ENCODE peak calls at places on chromosomes 3 and 15, in eight cellular contexts. One of them, this sample, is unnamed.

GRCh38 chr15:36905908-36906307 is 194.4 kb downstream of the MEIS2 start:
- DNase-seq in cardiac septum: no peak
- DNase-seq in central memory CD4-positive, alpha-beta T cell: no peak
- DNase-seq in stimulated activated naive CD4-positive, alpha-beta T cell treated with Interleukin-2 at 50 U/mL for 16 hours: no peak
- DNase-seq in epithelial cell of esophagus: peak
- DNase-seq in frontal cortex: no peak
- DNase-seq in PC-3: no peak
- DNase-seq in HL-60: no peak
- DNase-seq in this sample: no peak

GRCh38 chr3:127691974-127692373 is 19.2 kb downstream of the ABTB1 start:
- DNase-seq in epithelial cell of esophagus: no peak
- DNase-seq in stimulated activated naive CD4-positive, alpha-beta T cell treated with Interleukin-2 at 50 U/mL for 16 hours: no peak
- DNase-seq in frontal cortex: no peak
- DNase-seq in HL-60: no peak
- DNase-seq in central memory CD4-positive, alpha-beta T cell: no peak
- DNase-seq in PC-3: no peak
- DNase-seq in cardiac septum: peak
- DNase-seq in this sample: no peak

GRCh38 chr3:138043266-138044029 is 33.5 kb downstream of the CLDN18 start:
- DNase-seq in frontal cortex: no peak
- DNase-seq in stimulated activated naive CD4-positive, alpha-beta T cell treated with Interleukin-2 at 50 U/mL for 16 hours: no peak
- DNase-seq in epithelial cell of esophagus: peak
- DNase-seq in cardiac septum: no peak
- DNase-seq in HL-60: no peak
- DNase-seq in PC-3: peak
- DNase-seq in central memory CD4-positive, alpha-beta T cell: no peak
- DNase-seq in this sample: no peak

GRCh38 chr3:102159810-102160451 is 274.9 kb upstream of the ZPLD1 start:
- DNase-seq in central memory CD4-positive, alpha-beta T cell: no peak
- DNase-seq in PC-3: no peak
- DNase-seq in stimulated activated naive CD4-positive, alpha-beta T cell treated with Interleukin-2 at 50 U/mL for 16 hours: no peak
- DNase-seq in HL-60: no peak
- DNase-seq in frontal cortex: no peak
- DNase-seq in epithelial cell of esophagus: no peak
- DNase-seq in cardiac septum: no peak
- DNase-seq in this sample: peak

GRCh38 chr3:178498866-178499265 is 37.4 kb upstream of the KCNMB2 start:
- DNase-seq in cardiac septum: no peak
- DNase-seq in PC-3: no peak
- DNase-seq in HL-60: no peak
- DNase-seq in central memory CD4-positive, alpha-beta T cell: no peak
- DNase-seq in epithelial cell of esophagus: no peak
- DNase-seq in stimulated activated naive CD4-positive, alpha-beta T cell treated with Interleukin-2 at 50 U/mL for 16 hours: no peak
- DNase-seq in frontal cortex: no peak
- DNase-seq in this sample: no peak

GRCh38 chr15:77546870-77547269 is 85.8 kb downstream of the LINGO1 start:
- DNase-seq in PC-3: no peak
- DNase-seq in HL-60: no peak
- DNase-seq in frontal cortex: no peak
- DNase-seq in epithelial cell of esophagus: no peak
- DNase-seq in cardiac septum: no peak
- DNase-seq in central memory CD4-positive, alpha-beta T cell: no peak
- DNase-seq in stimulated activated naive CD4-positive, alpha-beta T cell treated with Interleukin-2 at 50 U/mL for 16 hours: no peak
- DNase-seq in this sample: no peak

GRCh38 chr3:52526151-52526561 is 7.5 kb downstream of the NT5DC2 start:
- DNase-seq in cardiac septum: peak
- DNase-seq in stimulated activated naive CD4-positive, alpha-beta T cell treated with Interleukin-2 at 50 U/mL for 16 hours: no peak
- DNase-seq in HL-60: no peak
- DNase-seq in central memory CD4-positive, alpha-beta T cell: no peak
- DNase-seq in frontal cortex: no peak
- DNase-seq in PC-3: no peak
- DNase-seq in epithelial cell of esophagus: peak
- DNase-seq in this sample: no peak

GRCh38 chr3:30169459-30169858 is 436.9 kb upstream of the TGFBR2 start:
- DNase-seq in central memory CD4-positive, alpha-beta T cell: no peak
- DNase-seq in frontal cortex: no peak
- DNase-seq in HL-60: no peak
- DNase-seq in cardiac septum: no peak
- DNase-seq in epithelial cell of esophagus: no peak
- DNase-seq in stimulated activated naive CD4-positive, alpha-beta T cell treated with Interleukin-2 at 50 U/mL for 16 hours: no peak
- DNase-seq in PC-3: no peak
- DNase-seq in this sample: no peak

GRCh38 chr15:99401971-99402732 is 150.9 kb downstream of the LRRC28 start:
- DNase-seq in central memory CD4-positive, alpha-beta T cell: no peak
- DNase-seq in HL-60: no peak
- DNase-seq in stimulated activated naive CD4-positive, alpha-beta T cell treated with Interleukin-2 at 50 U/mL for 16 hours: no peak
- DNase-seq in PC-3: no peak
- DNase-seq in frontal cortex: no peak
- DNase-seq in cardiac septum: no peak
- DNase-seq in epithelial cell of esophagus: no peak
- DNase-seq in this sample: no peak

GRCh38 chr3:135878501-135878900 is 87.0 kb upstream of the PPP2R3A start:
- DNase-seq in HL-60: no peak
- DNase-seq in stimulated activated naive CD4-positive, alpha-beta T cell treated with Interleukin-2 at 50 U/mL for 16 hours: no peak
- DNase-seq in frontal cortex: no peak
- DNase-seq in cardiac septum: no peak
- DNase-seq in epithelial cell of esophagus: peak
- DNase-seq in central memory CD4-positive, alpha-beta T cell: no peak
- DNase-seq in PC-3: peak
- DNase-seq in this sample: no peak

GRCh38 chr3:26202169-26202568 is 412.3 kb downstream of the OXSM start:
- DNase-seq in stimulated activated naive CD4-positive, alpha-beta T cell treated with Interleukin-2 at 50 U/mL for 16 hours: no peak
- DNase-seq in HL-60: no peak
- DNase-seq in PC-3: no peak
- DNase-seq in frontal cortex: no peak
- DNase-seq in central memory CD4-positive, alpha-beta T cell: no peak
- DNase-seq in cardiac septum: no peak
- DNase-seq in epithelial cell of esophagus: no peak
- DNase-seq in this sample: no peak

GRCh38 chr3:185280572-185281365 is 26.9 kb upstream of the EHHADH start:
- DNase-seq in HL-60: peak
- DNase-seq in cardiac septum: no peak
- DNase-seq in frontal cortex: no peak
- DNase-seq in central memory CD4-positive, alpha-beta T cell: no peak
- DNase-seq in PC-3: peak
- DNase-seq in epithelial cell of esophagus: peak
- DNase-seq in stimulated activated naive CD4-positive, alpha-beta T cell treated with Interleukin-2 at 50 U/mL for 16 hours: no peak
- DNase-seq in this sample: peak

GRCh38 chr3:8653800-8654408 is 9.3 kb upstream of the SSUH2 start:
- DNase-seq in epithelial cell of esophagus: no peak
- DNase-seq in cardiac septum: peak
- DNase-seq in stimulated activated naive CD4-positive, alpha-beta T cell treated with Interleukin-2 at 50 U/mL for 16 hours: no peak
- DNase-seq in HL-60: no peak
- DNase-seq in central memory CD4-positive, alpha-beta T cell: no peak
- DNase-seq in PC-3: peak
- DNase-seq in frontal cortex: no peak
- DNase-seq in this sample: no peak

GRCh38 chr3:100436951-100437350 is 35.6 kb downstream of the LNP1 start:
- DNase-seq in HL-60: no peak
- DNase-seq in PC-3: peak
- DNase-seq in central memory CD4-positive, alpha-beta T cell: no peak
- DNase-seq in epithelial cell of esophagus: no peak
- DNase-seq in stimulated activated naive CD4-positive, alpha-beta T cell treated with Interleukin-2 at 50 U/mL for 16 hours: no peak
- DNase-seq in frontal cortex: no peak
- DNase-seq in cardiac septum: no peak
- DNase-seq in this sample: no peak

GRCh38 chr3:168457973-168458539 is 362.3 kb upstream of the GOLIM4 start:
- DNase-seq in central memory CD4-positive, alpha-beta T cell: no peak
- DNase-seq in HL-60: no peak
- DNase-seq in cardiac septum: no peak
- DNase-seq in epithelial cell of esophagus: no peak
- DNase-seq in PC-3: peak
- DNase-seq in stimulated activated naive CD4-positive, alpha-beta T cell treated with Interleukin-2 at 50 U/mL for 16 hours: no peak
- DNase-seq in frontal cortex: no peak
- DNase-seq in this sample: no peak

GRCh38 chr3:24237971-24238767 is 256.5 kb downstream of the THRB start:
- DNase-seq in HL-60: peak
- DNase-seq in PC-3: peak
- DNase-seq in frontal cortex: peak
- DNase-seq in epithelial cell of esophagus: peak
- DNase-seq in cardiac septum: no peak
- DNase-seq in stimulated activated naive CD4-positive, alpha-beta T cell treated with Interleukin-2 at 50 U/mL for 16 hours: no peak
- DNase-seq in central memory CD4-positive, alpha-beta T cell: peak
- DNase-seq in this sample: peak

GRCh38 chr3:82012775-82013174 is 251.3 kb upstream of the GBE1 start:
- DNase-seq in central memory CD4-positive, alpha-beta T cell: no peak
- DNase-seq in HL-60: no peak
- DNase-seq in cardiac septum: no peak
- DNase-seq in PC-3: peak
- DNase-seq in stimulated activated naive CD4-positive, alpha-beta T cell treated with Interleukin-2 at 50 U/mL for 16 hours: no peak
- DNase-seq in epithelial cell of esophagus: peak
- DNase-seq in frontal cortex: no peak
- DNase-seq in this sample: no peak

GRCh38 chr3:88167704-88168103 is 17.9 kb downstream of the C3orf38 start:
- DNase-seq in PC-3: no peak
- DNase-seq in cardiac septum: no peak
- DNase-seq in frontal cortex: no peak
- DNase-seq in epithelial cell of esophagus: no peak
- DNase-seq in stimulated activated naive CD4-positive, alpha-beta T cell treated with Interleukin-2 at 50 U/mL for 16 hours: no peak
- DNase-seq in central memory CD4-positive, alpha-beta T cell: no peak
- DNase-seq in HL-60: no peak
- DNase-seq in this sample: no peak

GRCh38 chr3:45560270-45561020 is 34.1 kb upstream of the LIMD1 start:
- DNase-seq in cardiac septum: peak
- DNase-seq in stimulated activated naive CD4-positive, alpha-beta T cell treated with Interleukin-2 at 50 U/mL for 16 hours: no peak
- DNase-seq in central memory CD4-positive, alpha-beta T cell: no peak
- DNase-seq in frontal cortex: no peak
- DNase-seq in epithelial cell of esophagus: no peak
- DNase-seq in PC-3: no peak
- DNase-seq in HL-60: peak
- DNase-seq in this sample: no peak

GRCh38 chr3:100100454-100100853 is 13.8 kb downstream of the FILIP1L start:
- DNase-seq in cardiac septum: no peak
- DNase-seq in central memory CD4-positive, alpha-beta T cell: no peak
- DNase-seq in frontal cortex: no peak
- DNase-seq in PC-3: no peak
- DNase-seq in HL-60: no peak
- DNase-seq in epithelial cell of esophagus: no peak
- DNase-seq in stimulated activated naive CD4-positive, alpha-beta T cell treated with Interleukin-2 at 50 U/mL for 16 hours: no peak
- DNase-seq in this sample: no peak

GRCh38 chr3:189204467-189204866 is 32.7 kb downstream of the TPRG1 start:
- DNase-seq in central memory CD4-positive, alpha-beta T cell: no peak
- DNase-seq in PC-3: no peak
- DNase-seq in cardiac septum: no peak
- DNase-seq in stimulated activated naive CD4-positive, alpha-beta T cell treated with Interleukin-2 at 50 U/mL for 16 hours: no peak
- DNase-seq in frontal cortex: no peak
- DNase-seq in epithelial cell of esophagus: no peak
- DNase-seq in HL-60: no peak
- DNase-seq in this sample: no peak

GRCh38 chr15:62636823-62637320 is 405.7 kb upstream of the TPM1 start:
- DNase-seq in frontal cortex: no peak
- DNase-seq in central memory CD4-positive, alpha-beta T cell: no peak
- DNase-seq in PC-3: no peak
- DNase-seq in stimulated activated naive CD4-positive, alpha-beta T cell treated with Interleukin-2 at 50 U/mL for 16 hours: no peak
- DNase-seq in cardiac septum: no peak
- DNase-seq in epithelial cell of esophagus: no peak
- DNase-seq in HL-60: no peak
- DNase-seq in this sample: no peak

GRCh38 chr15:43943511-43943910 is 116.7 kb downstream of the WDR76 start:
- DNase-seq in cardiac septum: no peak
- DNase-seq in epithelial cell of esophagus: no peak
- DNase-seq in stimulated activated naive CD4-positive, alpha-beta T cell treated with Interleukin-2 at 50 U/mL for 16 hours: no peak
- DNase-seq in central memory CD4-positive, alpha-beta T cell: no peak
- DNase-seq in PC-3: no peak
- DNase-seq in frontal cortex: no peak
- DNase-seq in HL-60: no peak
- DNase-seq in this sample: no peak

GRCh38 chr15:78034495-78035191 is 42.9 kb downstream of the TBC1D2B start:
- DNase-seq in epithelial cell of esophagus: peak
- DNase-seq in PC-3: no peak
- DNase-seq in central memory CD4-positive, alpha-beta T cell: peak
- DNase-seq in stimulated activated naive CD4-positive, alpha-beta T cell treated with Interleukin-2 at 50 U/mL for 16 hours: peak
- DNase-seq in cardiac septum: no peak
- DNase-seq in HL-60: peak
- DNase-seq in frontal cortex: no peak
- DNase-seq in this sample: peak

GRCh38 chr3:3053974-3054373 is 56.2 kb downstream of the IL5RA start:
- DNase-seq in epithelial cell of esophagus: no peak
- DNase-seq in cardiac septum: no peak
- DNase-seq in central memory CD4-positive, alpha-beta T cell: no peak
- DNase-seq in frontal cortex: no peak
- DNase-seq in stimulated activated naive CD4-positive, alpha-beta T cell treated with Interleukin-2 at 50 U/mL for 16 hours: no peak
- DNase-seq in HL-60: no peak
- DNase-seq in PC-3: no peak
- DNase-seq in this sample: no peak

GRCh38 chr3:14822875-14823807 is 4.4 kb downstream of the FGD5 start:
- DNase-seq in HL-60: peak
- DNase-seq in central memory CD4-positive, alpha-beta T cell: no peak
- DNase-seq in stimulated activated naive CD4-positive, alpha-beta T cell treated with Interleukin-2 at 50 U/mL for 16 hours: no peak
- DNase-seq in PC-3: no peak
- DNase-seq in frontal cortex: no peak
- DNase-seq in cardiac septum: no peak
- DNase-seq in epithelial cell of esophagus: peak
- DNase-seq in this sample: no peak

GRCh38 chr3:130607553-130608154 is 90.7 kb downstream of the COL6A6 start:
- DNase-seq in HL-60: no peak
- DNase-seq in PC-3: no peak
- DNase-seq in epithelial cell of esophagus: no peak
- DNase-seq in cardiac septum: no peak
- DNase-seq in central memory CD4-positive, alpha-beta T cell: no peak
- DNase-seq in frontal cortex: no peak
- DNase-seq in stimulated activated naive CD4-positive, alpha-beta T cell treated with Interleukin-2 at 50 U/mL for 16 hours: no peak
- DNase-seq in this sample: no peak

GRCh38 chr3:125593991-125594574 is 1.2 kb downstream of the OSBPL11 start:
- DNase-seq in cardiac septum: no peak
- DNase-seq in HL-60: peak
- DNase-seq in PC-3: peak
- DNase-seq in stimulated activated naive CD4-positive, alpha-beta T cell treated with Interleukin-2 at 50 U/mL for 16 hours: no peak
- DNase-seq in central memory CD4-positive, alpha-beta T cell: no peak
- DNase-seq in epithelial cell of esophagus: peak
- DNase-seq in frontal cortex: no peak
- DNase-seq in this sample: peak

GRCh38 chr15:39232512-39232911 is 348.4 kb upstream of the THBS1 start:
- DNase-seq in central memory CD4-positive, alpha-beta T cell: no peak
- DNase-seq in frontal cortex: no peak
- DNase-seq in HL-60: no peak
- DNase-seq in stimulated activated naive CD4-positive, alpha-beta T cell treated with Interleukin-2 at 50 U/mL for 16 hours: no peak
- DNase-seq in PC-3: peak
- DNase-seq in cardiac septum: no peak
- DNase-seq in epithelial cell of esophagus: peak
- DNase-seq in this sample: no peak

GRCh38 chr3:127141921-127142730 is 50.8 kb upstream of the PRR23E start:
- DNase-seq in cardiac septum: no peak
- DNase-seq in central memory CD4-positive, alpha-beta T cell: no peak
- DNase-seq in frontal cortex: no peak
- DNase-seq in HL-60: no peak
- DNase-seq in PC-3: peak
- DNase-seq in stimulated activated naive CD4-positive, alpha-beta T cell treated with Interleukin-2 at 50 U/mL for 16 hours: no peak
- DNase-seq in epithelial cell of esophagus: peak
- DNase-seq in this sample: no peak

GRCh38 chr15:83323296-83323711 is 38.8 kb upstream of the BNC1 start:
- DNase-seq in central memory CD4-positive, alpha-beta T cell: no peak
- DNase-seq in epithelial cell of esophagus: peak
- DNase-seq in frontal cortex: no peak
- DNase-seq in stimulated activated naive CD4-positive, alpha-beta T cell treated with Interleukin-2 at 50 U/mL for 16 hours: no peak
- DNase-seq in PC-3: peak
- DNase-seq in HL-60: no peak
- DNase-seq in cardiac septum: no peak
- DNase-seq in this sample: no peak

GRCh38 chr15:58473720-58474119 is 41.9 kb downstream of the LIPC start:
- DNase-seq in cardiac septum: no peak
- DNase-seq in epithelial cell of esophagus: peak
- DNase-seq in central memory CD4-positive, alpha-beta T cell: no peak
- DNase-seq in PC-3: peak
- DNase-seq in stimulated activated naive CD4-positive, alpha-beta T cell treated with Interleukin-2 at 50 U/mL for 16 hours: no peak
- DNase-seq in HL-60: no peak
- DNase-seq in frontal cortex: no peak
- DNase-seq in this sample: no peak

GRCh38 chr3:12965999-12966846 is 107.0 kb downstream of the IQSEC1 start:
- DNase-seq in stimulated activated naive CD4-positive, alpha-beta T cell treated with Interleukin-2 at 50 U/mL for 16 hours: no peak
- DNase-seq in epithelial cell of esophagus: no peak
- DNase-seq in cardiac septum: no peak
- DNase-seq in PC-3: peak
- DNase-seq in HL-60: no peak
- DNase-seq in central memory CD4-positive, alpha-beta T cell: no peak
- DNase-seq in frontal cortex: peak
- DNase-seq in this sample: no peak

GRCh38 chr3:171005648-171006047 is 20.9 kb downstream of the SLC2A2 start:
- DNase-seq in cardiac septum: no peak
- DNase-seq in central memory CD4-positive, alpha-beta T cell: no peak
- DNase-seq in PC-3: no peak
- DNase-seq in epithelial cell of esophagus: no peak
- DNase-seq in stimulated activated naive CD4-positive, alpha-beta T cell treated with Interleukin-2 at 50 U/mL for 16 hours: no peak
- DNase-seq in frontal cortex: no peak
- DNase-seq in HL-60: no peak
- DNase-seq in this sample: no peak